ENCODE peak calls at places on chromosome 16, in seven cellular contexts. A, Q, X, Z, E, H and W are unnamed samples.

GRCh38 chr16:46573008-46573833 is 48.0 kb downstream of the SHCBP1 start:
- DNase-seq in E (peak; percentile 54), H (peak; percentile 34), X (no peak), A (peak; percentile 39), Z (peak; percentile 5), Q (no peak), W (no peak)

GRCh38 chr16:29726845-29727379 is 18.9 kb downstream of the C16orf54 start:
- DNase-seq in X (no peak), Q (no peak), E (no peak), H (no peak), A (no peak), Z (no peak), W (no peak)

GRCh38 chr16:6019490-6019991 is 921.9 kb upstream of the EEF2KMT start:
- DNase-seq in H (no peak), Z (no peak), A (no peak), E (no peak), X (no peak), Q (no peak), W (no peak)

GRCh38 chr16:23712976-23713375 is at the start of gene ERN2:
- DNase-seq in Q (no peak), H (no peak), E (no peak), A (no peak), X (no peak), Z (no peak), W (no peak)

GRCh38 chr16:66374176-66374575 is 7.7 kb downstream of the CDH5 start:
- DNase-seq in X (no peak), E (no peak), Q (no peak), Z (no peak), H (no peak), A (no peak), W (no peak)

GRCh38 chr16:20331635-20332034 is 4.3 kb upstream of the GP2 start:
- DNase-seq in E (no peak), H (no peak), X (no peak), A (no peak), Q (no peak), Z (no peak), W (no peak)

GRCh38 chr16:19432429-19432828 is 14.7 kb downstream of the TMC5 start:
- DNase-seq in X (no peak), E (peak; percentile 43), A (no peak), H (no peak), Z (peak; percentile 1), Q (no peak), W (no peak)

GRCh38 chr16:81873843-81874752 is 95.0 kb downstream of the PLCG2 start:
- DNase-seq in Z (peak; percentile 47), Q (peak; percentile 30), X (peak; percentile 81), H (peak; percentile 38), A (peak; percentile 26), E (peak; percentile 27), W (no peak)

GRCh38 chr16:35414563-35414962 is 1955.2 kb downstream of the TP53TG3F start:
- DNase-seq in A (no peak), X (no peak), E (no peak), H (no peak), Z (no peak), Q (no peak), W (no peak)

GRCh38 chr16:48576927-48577326 is 33.1 kb downstream of the N4BP1 start:
- DNase-seq in Q (no peak), X (no peak), H (no peak), A (no peak), E (peak; percentile 78), Z (peak; percentile 31), W (no peak)

GRCh38 chr16:20901441-20902112 is 1.0 kb downstream of the LYRM1 start:
- DNase-seq in Z (peak; percentile 70), X (peak; percentile 67), E (peak; percentile 75), A (peak; percentile 30), H (peak; percentile 52), Q (peak; percentile 44), W (no peak)

GRCh38 chr16:11624645-11625607 is 38.2 kb upstream of the LITAF start:
- DNase-seq in Z (no peak), X (no peak), Q (no peak), H (peak; percentile 45), E (no peak), A (peak; percentile 55), W (no peak)

GRCh38 chr16:89093602-89094251 is at the start of gene ACSF3:
- DNase-seq in X (peak; percentile 84), Q (peak; percentile 69), E (peak; percentile 33), H (peak; percentile 52), Z (peak; percentile 53), A (peak; percentile 49), W (no peak)

GRCh38 chr16:50602531-50603205 is 54.5 kb downstream of the NKD1 start:
- DNase-seq in Q (no peak), A (no peak), Z (no peak), H (no peak), E (peak; percentile 52), X (no peak), W (no peak)

GRCh38 chr16:81523387-81524115 is 78.9 kb downstream of the CMIP start:
- DNase-seq in Q (no peak), E (peak; percentile 95), H (peak; percentile 81), Z (peak; percentile 71), A (peak; percentile 64), X (no peak), W (no peak)

GRCh38 chr16:68013440-68013839 is 2.3 kb downstream of the DPEP2NB start:
- DNase-seq in A (no peak), Q (no peak), E (peak; percentile 41), X (peak; percentile 58), Z (peak; percentile 40), H (no peak), W (no peak)

GRCh38 chr16:68756250-68757051 is 19.4 kb downstream of the CDH1 start:
- DNase-seq in A (no peak), Z (no peak), H (no peak), E (peak; percentile 100), Q (no peak), X (peak; percentile 18), W (no peak)

GRCh38 chr16:88331989-88332920 is 50.5 kb upstream of the ZNF469 start:
- DNase-seq in Z (peak; percentile 99), X (no peak), H (peak; percentile 100), Q (no peak), A (peak; percentile 99), E (peak; percentile 98), W (peak; percentile 99)

GRCh38 chr16:89120921-89121351 is 27.3 kb downstream of the ACSF3 start:
- DNase-seq in Q (no peak), Z (no peak), H (no peak), A (no peak), E (no peak), X (no peak), W (no peak)

DNA sequence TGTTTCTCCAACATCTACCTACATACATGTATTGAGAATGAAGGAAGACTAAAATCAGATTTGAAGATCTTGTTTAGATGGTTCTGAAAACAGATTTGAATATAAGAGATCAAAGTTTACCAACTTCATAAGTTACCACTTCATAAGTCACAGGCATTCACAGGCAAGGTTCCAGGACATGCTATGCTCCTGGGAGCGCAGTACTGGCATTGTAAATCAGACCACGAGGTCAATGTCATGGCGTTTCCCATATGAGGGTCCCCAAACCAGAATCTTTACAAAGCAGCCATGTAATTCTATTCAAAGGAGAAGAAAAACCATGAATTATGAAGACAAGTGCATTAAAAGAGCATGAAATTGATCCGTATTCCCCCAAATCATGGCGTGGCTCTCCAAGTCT is 3.0 kb downstream of the CDH11 start:
- DNase-seq in X (no peak), Q (no peak), E (no peak), A (no peak), Z (no peak), H (no peak), W (no peak)
- H3K4me3 ChIP-seq in X (no peak overlapping the region), Q (no peak overlapping the region), E (no peak overlapping the region), A (peak overlapping the region; percentile 93), Z (peak overlapping the region; percentile 94), H (peak overlapping the region; percentile 94), W (peak overlapping the region; percentile 94)

DNA sequence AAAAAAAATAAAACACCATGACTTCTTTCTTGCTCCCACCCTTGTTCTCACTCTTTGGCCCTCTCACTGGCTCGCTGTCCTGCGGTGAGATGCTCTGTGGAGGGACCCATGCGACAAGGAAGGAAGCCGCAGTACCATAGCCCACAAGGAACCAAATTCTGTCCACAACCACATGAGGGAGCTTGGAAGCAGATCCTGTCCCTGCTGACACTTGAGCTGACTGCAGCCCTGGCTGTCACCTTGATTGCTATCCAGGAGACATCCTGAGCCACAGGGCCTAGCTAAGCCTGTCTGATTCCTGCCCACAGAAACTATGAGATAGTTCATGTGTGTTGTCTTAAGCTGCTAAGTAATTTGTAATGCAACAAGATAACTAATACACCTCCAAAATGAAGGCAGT is 4.8 kb upstream of the MT2A start:
- DNase-seq in Z (peak; percentile 49), H (peak; percentile 38), A (peak; percentile 36), Q (peak; percentile 44), X (peak; percentile 32), E (no peak), W (no peak)
- TF ChIP-seq CTCF in Z (peak; percentile 50), H (peak; percentile 50), A (peak; percentile 39), Q (peak; percentile 76), X (peak; percentile 34), E (peak; percentile 8), W (peak; percentile 58)

GRCh38 chr16:86609661-86610060 is 31.3 kb downstream of the FOXL1 start:
- DNase-seq in Q (no peak), H (no peak), X (no peak), A (no peak), E (no peak), Z (no peak), W (no peak)

GRCh38 chr16:86610779-86611516 is 32.6 kb downstream of the FOXL1 start:
- DNase-seq in Z (no peak), E (no peak), Q (peak; percentile 22), X (no peak), A (no peak), H (no peak), W (no peak)

GRCh38 chr16:86608301-86608747 is 30.0 kb downstream of the FOXL1 start:
- DNase-seq in Z (no peak), Q (no peak), X (no peak), H (peak; percentile 63), A (no peak), E (no peak), W (no peak)

GRCh38 chr16:86611517-86611840 is 33.1 kb downstream of the FOXL1 start:
- DNase-seq in H (peak; percentile 64), Q (peak; percentile 53), X (no peak), A (peak; percentile 63), E (no peak), Z (peak; percentile 90), W (no peak)

GRCh38 chr16:86609115-86609514 is 30.8 kb downstream of the FOXL1 start:
- DNase-seq in X (no peak), Z (peak; percentile 85), E (no peak), Q (no peak), A (peak; percentile 85), H (peak; percentile 98), W (peak; percentile 94)
- H3K4me3 ChIP-seq in X (no peak overlapping the region), Z (no peak overlapping the region), E (no peak overlapping the region), Q (no peak overlapping the region), A (no peak overlapping the region), H (no peak overlapping the region), W (no peak overlapping the region)

GRCh38 chr16:7025616-7026190 is 306.9 kb upstream of the RBFOX1 start:
- DNase-seq in H (no peak), E (no peak), A (no peak), Z (no peak), X (peak; percentile 57), Q (peak; percentile 58), W (no peak)
- TF ChIP-seq CTCF in H (peak; percentile 16), E (no peak), A (no peak), Z (peak; percentile 5), X (peak; percentile 83), Q (peak; percentile 75), W (no peak)

GRCh38 chr16:280991-281659 is 734 bp downstream of the ARHGDIG start:
- DNase-seq in H (no peak), X (no peak), Q (no peak), Z (no peak), A (no peak), E (no peak), W (no peak)
- H3K4me3 ChIP-seq in H (no peak overlapping the region), X (no peak overlapping the region), Q (peak overlapping the region; percentile 64), Z (peak overlapping the region; percentile 19), A (no peak overlapping the region), E (no peak overlapping the region), W (no peak overlapping the region)